ENCODE peak calls at places on chromosomes 4 and X, in six cellular contexts. One of them, this sample, is unnamed.

GRCh38 chr4:90120815-90121214 is 6.4 kb upstream of the CCSER1 start:
- DNase-seq in GM23338: no peak
- DNase-seq in OCI-LY7: no peak
- DNase-seq in mammary epithelial cell: no peak
- DNase-seq in PC-3: no peak
- DNase-seq in neural progenitor cell: no peak
- DNase-seq in this sample: no peak

GRCh38 chr4:52869196-52869595 is 7.1 kb downstream of the RASL11B start:
- DNase-seq in OCI-LY7: no peak
- DNase-seq in mammary epithelial cell: no peak
- DNase-seq in neural progenitor cell: no peak
- DNase-seq in PC-3: no peak
- DNase-seq in GM23338: no peak
- DNase-seq in this sample: peak; percentile 68

GRCh38 chr4:185682236-185682635 is 129.8 kb downstream of the SORBS2 start:
- DNase-seq in GM23338: no peak
- DNase-seq in PC-3: peak; percentile 76
- DNase-seq in neural progenitor cell: no peak
- DNase-seq in OCI-LY7: no peak
- DNase-seq in mammary epithelial cell: peak; percentile 46
- DNase-seq in this sample: no peak

GRCh38 chr4:146063143-146063542 is 112.4 kb upstream of the LSM6 start:
- DNase-seq in OCI-LY7: no peak
- DNase-seq in GM23338: no peak
- DNase-seq in neural progenitor cell: no peak
- DNase-seq in mammary epithelial cell: no peak
- DNase-seq in PC-3: no peak
- DNase-seq in this sample: no peak

GRCh38 chrX:53279296-53280237 is 1.8 kb downstream of the IQSEC2 start:
- DNase-seq in GM23338: peak; percentile 33
- DNase-seq in neural progenitor cell: no peak
- DNase-seq in mammary epithelial cell: no peak
- DNase-seq in OCI-LY7: no peak
- DNase-seq in PC-3: no peak
- DNase-seq in this sample: no peak

GRCh38 chr4:15451181-15451865 is 18.4 kb upstream of the CC2D2A start:
- DNase-seq in GM23338: no peak
- DNase-seq in PC-3: no peak
- DNase-seq in OCI-LY7: no peak
- DNase-seq in neural progenitor cell: no peak
- DNase-seq in mammary epithelial cell: no peak
- DNase-seq in this sample: no peak

GRCh38 chrX:1676866-1677265 is 62.0 kb downstream of the ASMT start:
- DNase-seq in mammary epithelial cell: no peak
- DNase-seq in GM23338: no peak
- DNase-seq in OCI-LY7: no peak
- DNase-seq in neural progenitor cell: no peak
- DNase-seq in PC-3: no peak
- DNase-seq in this sample: no peak

GRCh38 chr4:83150563-83151330 is 36.2 kb upstream of the PLAC8 start:
- DNase-seq in OCI-LY7: no peak
- DNase-seq in PC-3: peak; percentile 13
- DNase-seq in mammary epithelial cell: peak; percentile 53
- DNase-seq in GM23338: no peak
- DNase-seq in neural progenitor cell: no peak
- DNase-seq in this sample: peak; percentile 35

GRCh38 chrX:24153796-24154189 is 4.3 kb downstream of the ZFX start:
- DNase-seq in GM23338: no peak
- DNase-seq in neural progenitor cell: no peak
- DNase-seq in PC-3: peak; percentile 42
- DNase-seq in OCI-LY7: no peak
- DNase-seq in mammary epithelial cell: no peak
- DNase-seq in this sample: no peak

GRCh38 chrX:150291014-150291413 is 72.1 kb upstream of the MAMLD1 start:
- DNase-seq in OCI-LY7: no peak
- DNase-seq in GM23338: no peak
- DNase-seq in mammary epithelial cell: peak; percentile 48
- DNase-seq in neural progenitor cell: no peak
- DNase-seq in PC-3: peak; percentile 69
- DNase-seq in this sample: no peak

GRCh38 chrX:107449490-107450175 is at the start of gene FRMPD3:
- DNase-seq in neural progenitor cell: peak; percentile 51
- DNase-seq in OCI-LY7: peak; percentile 64
- DNase-seq in PC-3: no peak
- DNase-seq in mammary epithelial cell: no peak
- DNase-seq in GM23338: peak; percentile 40
- DNase-seq in this sample: peak; percentile 26

GRCh38 chrX:12469296-12469695 is 321.9 kb upstream of the PRPS2 start:
- DNase-seq in GM23338: no peak
- DNase-seq in neural progenitor cell: no peak
- DNase-seq in OCI-LY7: no peak
- DNase-seq in PC-3: peak; percentile 71
- DNase-seq in mammary epithelial cell: peak; percentile 66
- DNase-seq in this sample: no peak

GRCh38 chrX:110317079-110317819 is 636 bp downstream of the AMMECR1 start:
- DNase-seq in PC-3: no peak
- DNase-seq in mammary epithelial cell: no peak
- DNase-seq in OCI-LY7: peak; percentile 37
- DNase-seq in GM23338: peak; percentile 29
- DNase-seq in neural progenitor cell: peak; percentile 43
- DNase-seq in this sample: peak; percentile 29

GRCh38 chr4:52028970-52029369 is 8.8 kb upstream of the LRRC66 start:
- DNase-seq in OCI-LY7: no peak
- DNase-seq in GM23338: no peak
- DNase-seq in PC-3: peak; percentile 96
- DNase-seq in neural progenitor cell: no peak
- DNase-seq in mammary epithelial cell: peak; percentile 72
- DNase-seq in this sample: no peak

GRCh38 chr4:113593400-113594230 is 167.9 kb downstream of the CAMK2D start:
- DNase-seq in OCI-LY7: peak; percentile 60
- DNase-seq in PC-3: no peak
- DNase-seq in neural progenitor cell: no peak
- DNase-seq in mammary epithelial cell: no peak
- DNase-seq in GM23338: no peak
- DNase-seq in this sample: no peak

GRCh38 chr4:41339812-41340809 is 83.4 kb downstream of the UCHL1 start:
- DNase-seq in GM23338: peak; percentile 87
- DNase-seq in OCI-LY7: no peak
- DNase-seq in PC-3: peak; percentile 52
- DNase-seq in neural progenitor cell: peak; percentile 60
- DNase-seq in mammary epithelial cell: no peak
- DNase-seq in this sample: peak; percentile 77

GRCh38 chr4:116618638-116619037 is 466.7 kb downstream of the TRAM1L1 start:
- DNase-seq in mammary epithelial cell: no peak
- DNase-seq in PC-3: no peak
- DNase-seq in GM23338: no peak
- DNase-seq in neural progenitor cell: no peak
- DNase-seq in OCI-LY7: no peak
- DNase-seq in this sample: no peak
- H2AFZ ChIP-seq in mammary epithelial cell: no peak overlapping the region
- H2AFZ ChIP-seq in PC-3: no peak overlapping the region
- H2AFZ ChIP-seq in GM23338: no peak overlapping the region
- H2AFZ ChIP-seq in neural progenitor cell: no peak overlapping the region
- H2AFZ ChIP-seq in OCI-LY7: peak overlapping the region; percentile 38
- H2AFZ ChIP-seq in this sample: no peak overlapping the region

GRCh38 chr4:110003401-110004187 is 90.9 kb downstream of the EGF start:
- DNase-seq in PC-3: no peak
- DNase-seq in neural progenitor cell: no peak
- DNase-seq in GM23338: no peak
- DNase-seq in OCI-LY7: no peak
- DNase-seq in mammary epithelial cell: no peak
- DNase-seq in this sample: peak; percentile 35
- H3K27ac ChIP-seq in PC-3: no peak overlapping the region
- H3K27ac ChIP-seq in neural progenitor cell: no peak overlapping the region
- H3K27ac ChIP-seq in GM23338: no peak overlapping the region
- H3K27ac ChIP-seq in OCI-LY7: no peak overlapping the region
- H3K27ac ChIP-seq in mammary epithelial cell: no peak overlapping the region
- H3K27ac ChIP-seq in this sample: no peak overlapping the region

DNA sequence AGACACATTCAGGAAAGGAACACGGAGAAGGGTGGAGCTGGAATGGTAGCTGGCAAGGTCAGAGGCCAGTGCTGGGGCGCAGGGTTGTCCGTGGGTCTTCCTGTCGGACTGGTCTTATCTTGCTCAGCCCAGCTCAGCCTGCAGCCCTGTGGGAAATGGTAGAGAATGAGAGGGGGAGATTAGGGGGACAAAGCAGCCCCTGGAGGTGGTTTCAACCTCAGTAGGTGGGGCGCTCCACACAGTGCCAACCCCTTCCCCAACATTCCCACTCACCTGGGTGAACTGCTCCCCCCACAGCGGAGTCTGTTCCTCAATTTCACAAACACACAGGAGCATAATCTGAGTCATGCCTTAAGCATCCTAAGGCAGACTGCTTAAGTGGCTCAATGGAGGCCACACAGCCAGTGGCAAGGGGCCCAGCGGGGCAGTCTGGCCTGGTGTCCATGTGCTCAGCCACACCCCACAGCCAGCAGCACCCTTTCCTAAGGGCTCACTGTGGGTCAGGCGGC is 6.8 kb upstream of the HDAC6 start:
- DNase-seq in neural progenitor cell: no peak
- DNase-seq in OCI-LY7: no peak
- DNase-seq in mammary epithelial cell: peak; percentile 21
- DNase-seq in PC-3: peak; percentile 61
- DNase-seq in GM23338: no peak
- DNase-seq in this sample: peak; percentile 61
- H2AFZ ChIP-seq in neural progenitor cell: no peak overlapping the region
- H2AFZ ChIP-seq in OCI-LY7: no peak overlapping the region
- H2AFZ ChIP-seq in mammary epithelial cell: peak overlapping the region; percentile 33
- H2AFZ ChIP-seq in PC-3: peak overlapping the region; percentile 68
- H2AFZ ChIP-seq in GM23338: no peak overlapping the region
- H2AFZ ChIP-seq in this sample: no peak overlapping the region

GRCh38 chrX:68831405-68832100 is 2.7 kb downstream of the EFNB1 start:
- DNase-seq in mammary epithelial cell: no peak
- DNase-seq in OCI-LY7: no peak
- DNase-seq in neural progenitor cell: no peak
- DNase-seq in GM23338: peak; percentile 36
- DNase-seq in PC-3: no peak
- DNase-seq in this sample: no peak

GRCh38 chrX:68828740-68829593 is at the start of gene EFNB1:
- DNase-seq in PC-3: peak; percentile 96
- DNase-seq in GM23338: peak; percentile 92
- DNase-seq in mammary epithelial cell: peak; percentile 90
- DNase-seq in OCI-LY7: peak; percentile 92
- DNase-seq in neural progenitor cell: peak; percentile 96
- DNase-seq in this sample: peak; percentile 96

GRCh38 chrX:68830486-68831404 is 1.9 kb downstream of the EFNB1 start:
- DNase-seq in mammary epithelial cell: no peak
- DNase-seq in GM23338: no peak
- DNase-seq in neural progenitor cell: no peak
- DNase-seq in OCI-LY7: no peak
- DNase-seq in PC-3: peak; percentile 26
- DNase-seq in this sample: peak; percentile 8

GRCh38 chrX:68827848-68828562 is 816 bp upstream of the EFNB1 start:
- DNase-seq in OCI-LY7: peak; percentile 73
- DNase-seq in PC-3: peak; percentile 93
- DNase-seq in GM23338: peak; percentile 74
- DNase-seq in neural progenitor cell: peak; percentile 85
- DNase-seq in mammary epithelial cell: peak; percentile 70
- DNase-seq in this sample: peak; percentile 87

DNA sequence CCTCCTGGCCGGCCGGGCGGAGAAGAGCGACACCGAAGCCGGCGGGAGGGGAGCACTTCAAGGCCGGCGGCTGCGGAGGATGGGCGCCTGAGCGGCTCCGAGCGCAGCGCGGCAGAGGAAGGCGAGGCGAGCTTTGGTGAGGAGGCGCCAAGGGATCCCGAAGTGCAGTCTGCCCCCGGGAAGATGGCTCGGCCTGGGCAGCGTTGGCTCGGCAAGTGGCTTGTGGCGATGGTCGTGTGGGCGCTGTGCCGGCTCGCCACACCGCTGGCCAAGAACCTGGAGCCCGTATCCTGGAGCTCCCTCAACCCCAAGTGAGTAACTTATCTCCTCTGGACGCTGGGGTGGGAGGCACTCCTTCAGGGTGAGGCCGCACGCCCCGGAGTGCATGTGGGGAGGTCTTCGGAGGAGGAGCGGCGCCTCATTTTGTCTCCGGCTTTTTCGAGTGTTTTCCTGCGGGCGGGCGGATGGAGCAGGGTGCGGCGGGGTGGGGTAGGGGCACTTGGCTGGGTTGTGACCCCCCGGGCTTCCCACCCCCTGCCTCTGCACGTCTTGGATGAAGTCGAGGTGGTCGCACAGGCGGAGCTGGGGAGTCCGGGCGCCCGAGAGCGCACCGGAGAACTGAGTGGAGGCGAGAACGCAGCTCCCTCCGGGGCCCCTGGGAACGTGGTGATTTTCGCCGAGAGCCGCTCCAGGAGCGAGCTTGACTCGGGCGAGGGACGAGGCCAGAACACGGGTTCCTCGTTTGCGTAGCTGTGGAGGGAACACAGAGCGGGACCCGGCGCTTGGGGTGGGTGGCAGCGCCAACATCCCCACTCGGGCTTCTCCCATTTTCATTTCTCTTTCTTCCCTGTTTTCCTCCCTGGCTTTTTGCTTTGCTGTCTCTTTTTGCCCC is 1.0 kb downstream of the EFNB1 start:
- DNase-seq in GM23338: peak; percentile 27
- DNase-seq in neural progenitor cell: peak; percentile 39
- DNase-seq in OCI-LY7: no peak
- DNase-seq in mammary epithelial cell: no peak
- DNase-seq in PC-3: no peak
- DNase-seq in this sample: peak; percentile 60
- H3K27ac ChIP-seq in GM23338: no peak overlapping the region
- H3K27ac ChIP-seq in neural progenitor cell: no peak overlapping the region
- H3K27ac ChIP-seq in OCI-LY7: no peak overlapping the region
- H3K27ac ChIP-seq in mammary epithelial cell: peak overlapping the region; percentile 81
- H3K27ac ChIP-seq in PC-3: no peak overlapping the region
- H3K27ac ChIP-seq in this sample: peak overlapping the region; percentile 76

DNA sequence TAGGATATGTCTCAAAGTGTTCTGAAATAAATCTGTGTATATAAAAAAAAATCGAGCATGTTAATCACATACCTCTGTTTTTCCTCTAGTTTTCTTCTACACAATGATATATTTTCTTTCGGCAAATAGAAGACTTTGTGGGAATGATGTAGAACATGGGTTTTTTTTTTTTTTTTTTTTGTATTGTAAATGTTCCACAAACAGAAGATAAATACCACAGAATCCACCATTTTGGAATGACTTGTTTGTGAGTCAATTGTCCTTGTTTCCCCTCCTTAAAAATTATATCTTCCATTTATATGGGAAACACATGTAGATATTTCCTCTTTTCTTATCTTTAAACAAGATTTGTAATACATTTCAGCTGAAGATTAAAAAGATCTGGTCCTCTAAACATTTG is 304.5 kb downstream of the SPRY1 start:
- DNase-seq in neural progenitor cell: no peak
- DNase-seq in GM23338: no peak
- DNase-seq in PC-3: no peak
- DNase-seq in mammary epithelial cell: no peak
- DNase-seq in OCI-LY7: no peak
- DNase-seq in this sample: no peak
- H2AFZ ChIP-seq in neural progenitor cell: peak overlapping the region; percentile 82
- H2AFZ ChIP-seq in GM23338: no peak overlapping the region
- H2AFZ ChIP-seq in PC-3: no peak overlapping the region
- H2AFZ ChIP-seq in mammary epithelial cell: peak overlapping the region; percentile 93
- H2AFZ ChIP-seq in OCI-LY7: no peak overlapping the region
- H2AFZ ChIP-seq in this sample: no peak overlapping the region

This sample was measured in hepatocyte.